ENCODE peak calls at places on chromosome 1, in five cellular contexts. L is psoas muscle, Z is cardiac muscle cell, O is neural progenitor cell, T is ovary. H is an unnamed sample. For H3K4me1 and H3K36me3, the result is how much of the 10 kb centered on the place peaks cover.

GRCh38 chr1:107942829-107943228 is 22.2 kb downstream of the VAV3 start:
- DNase-seq in L (no peak), Z (no peak), O (no peak), T (no peak), H (no peak)

GRCh38 chr1:34053660-34054059 is 111.4 kb downstream of the CSMD2 start:
- DNase-seq in L (no peak), Z (no peak), O (no peak), T (no peak), H (no peak)

GRCh38 chr1:205424881-205425635 is 3.2 kb upstream of the LEMD1 start:
- DNase-seq in L (no peak), Z (no peak), O (no peak), T (no peak), H (peak)

GRCh38 chr1:200260587-200261335 is 149.1 kb downstream of the ZNF281 start:
- DNase-seq in L (no peak), Z (no peak), O (no peak), T (no peak), H (no peak)

GRCh38 chr1:76395059-76395458 is 320.5 kb downstream of the ST6GALNAC3 start:
- DNase-seq in L (no peak), Z (no peak), O (no peak), T (no peak), H (no peak)

GRCh38 chr1:177820213-177820612 is 149.6 kb downstream of the SEC16B start:
- DNase-seq in L (no peak), Z (no peak), O (no peak), T (no peak), H (no peak)

GRCh38 chr1:61524206-61524605 is 200.7 kb downstream of the TM2D1 start:
- DNase-seq in L (no peak), Z (no peak), O (no peak), T (no peak), H (no peak)

GRCh38 chr1:227924838-227925574 is 22.7 kb downstream of the WNT9A start:
- DNase-seq in L (no peak), Z (no peak), O (no peak), T (no peak), H (no peak)

GRCh38 chr1:193019442-193020026 is 39.6 kb downstream of the UCHL5 start:
- DNase-seq in L (no peak), Z (peak), O (peak), T (no peak), H (no peak)

GRCh38 chr1:174836543-174836942 is 163.2 kb upstream of the CACYBP start:
- DNase-seq in L (no peak), Z (no peak), O (no peak), T (no peak), H (no peak)

GRCh38 chr1:240001177-240001740 is 90.4 kb upstream of the FMN2 start:
- DNase-seq in L (no peak), Z (no peak), O (no peak), T (no peak), H (no peak)

GRCh38 chr1:96842215-96842614 is 120.6 kb downstream of the PTBP2 start:
- DNase-seq in L (no peak), Z (no peak), O (no peak), T (no peak), H (no peak)

GRCh38 chr1:54645806-54646676 is 4.5 kb downstream of the MROH7 start:
- DNase-seq in L (no peak), Z (no peak), O (no peak), T (peak), H (no peak)

GRCh38 chr1:54816951-54817350 is 15.8 kb upstream of the TTC22 start:
- DNase-seq in L (no peak), Z (no peak), O (no peak), T (no peak), H (no peak)

GRCh38 chr1:2227341-2228156 is 570 bp upstream of the SKI start:
- DNase-seq in L (peak), Z (peak), O (peak), T (peak), H (peak)

GRCh38 chr1:188402986-188403385 is 1574.2 kb downstream of the PLA2G4A start:
- DNase-seq in L (no peak), Z (no peak), O (no peak), T (no peak), H (no peak)

DNA sequence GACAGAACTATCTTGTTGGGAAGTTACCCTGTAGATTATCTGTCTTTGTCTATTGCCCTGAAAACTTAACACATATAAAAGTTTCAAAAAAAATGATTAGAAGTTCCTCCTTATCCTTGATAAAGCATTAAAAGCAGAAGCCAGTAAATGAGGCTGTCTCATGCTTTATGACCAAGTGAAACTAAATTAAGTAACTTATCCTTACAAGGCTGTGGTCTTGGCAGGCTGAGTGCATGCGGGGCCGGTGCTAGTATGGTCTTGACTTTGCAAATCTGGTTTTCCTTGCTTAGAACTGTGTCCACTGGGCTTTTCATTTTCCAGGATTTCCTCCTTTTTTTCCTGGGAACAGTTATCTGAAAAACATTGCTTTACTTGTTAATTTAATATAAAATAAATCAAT is 43.1 kb downstream of the PCNX2 start:
- DNase-seq in L (no peak), Z (no peak), O (no peak), T (no peak), H (no peak)
- H3K4me1 ChIP-seq in L (under half), Z (under half), O (under half), T (under half), H (under half)

GRCh38 chr1:197017558-197018146 is 40.3 kb downstream of the CFHR5 start:
- DNase-seq in L (no peak), Z (no peak), O (no peak), T (no peak), H (no peak)

GRCh38 chr1:197011614-197012013 is 34.3 kb downstream of the CFHR5 start:
- DNase-seq in L (no peak), Z (no peak), O (no peak), T (no peak), H (no peak)

GRCh38 chr1:197008861-197009260 is 31.5 kb downstream of the CFHR5 start:
- DNase-seq in L (no peak), Z (no peak), O (no peak), T (no peak), H (no peak)

GRCh38 chr1:197016751-197017150 is 39.4 kb downstream of the CFHR5 start:
- DNase-seq in L (no peak), Z (no peak), O (no peak), T (no peak), H (no peak)

GRCh38 chr1:197013234-197013633 is 35.9 kb downstream of the CFHR5 start:
- DNase-seq in L (no peak), Z (no peak), O (no peak), T (no peak), H (no peak)
- H3K36me3 ChIP-seq in L (under half), Z (under half), O (under half), T (under half), H (under half)

DNA sequence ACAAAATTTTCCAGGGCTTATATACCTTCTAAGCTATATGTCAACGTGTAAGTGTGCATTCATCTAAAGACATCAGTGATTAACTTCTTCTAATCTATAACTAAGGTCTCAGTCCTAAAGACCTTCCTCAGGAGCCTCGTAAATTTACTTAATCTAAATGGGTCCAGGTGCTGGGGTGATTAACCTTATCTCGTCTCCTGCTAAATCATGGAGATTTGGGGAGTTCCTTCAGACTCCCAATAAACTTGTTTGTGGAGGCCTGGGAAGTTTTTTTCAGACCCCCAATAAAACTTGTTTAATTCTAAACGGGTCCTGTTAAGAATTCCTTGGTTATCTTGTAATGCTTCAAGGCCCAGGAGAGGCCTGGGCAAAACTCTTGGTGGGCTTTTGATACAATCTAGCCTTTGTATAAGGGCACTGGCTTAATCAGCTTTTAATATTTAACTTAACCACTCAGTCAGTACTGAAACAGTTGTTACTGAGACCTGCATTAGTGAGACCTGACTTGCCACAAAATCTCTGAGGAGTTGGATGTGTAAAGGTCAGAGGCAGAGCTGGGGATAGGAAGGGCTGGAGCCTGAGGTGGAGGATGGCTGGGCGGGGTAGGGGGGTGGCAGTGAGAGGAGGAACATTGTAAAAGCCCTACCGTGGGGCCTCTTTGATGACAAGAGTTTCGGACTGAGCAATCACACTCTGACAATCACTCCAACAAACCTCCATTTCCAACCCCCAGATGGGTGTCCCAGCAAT is 6.2 kb upstream of the HMGCS2 start:
- DNase-seq in L (no peak), Z (no peak), O (no peak), T (no peak), H (no peak)
- H3K27ac ChIP-seq in L (no peak), Z (no peak), O (peak), T (no peak), H (no peak)

GRCh38 chr1:225480825-225481434 is 53.1 kb upstream of the LBR start:
- DNase-seq in L (no peak), Z (peak), O (peak), T (no peak), H (no peak)
- H3K4me1 ChIP-seq in L (under half), Z (under half), O (under half), T (under half), H (under half)

DNA sequence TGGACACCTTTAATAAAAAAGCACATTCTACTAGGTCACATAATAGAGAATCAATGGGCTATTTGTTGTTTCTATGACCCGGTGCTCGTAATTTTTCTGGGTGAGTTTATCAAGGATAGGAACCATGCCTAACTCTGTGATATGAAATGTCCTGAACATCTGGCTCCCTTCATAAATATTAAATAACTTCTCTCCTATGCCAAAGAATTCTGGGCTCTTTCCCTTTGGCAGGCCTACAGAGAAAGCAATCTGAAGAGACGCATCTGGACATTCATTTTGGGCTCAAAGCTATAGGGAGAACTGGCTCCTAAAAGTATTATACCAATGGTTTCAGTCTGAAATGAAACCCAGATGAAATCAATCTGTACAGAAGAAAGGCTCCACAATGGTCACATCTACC is 38.8 kb upstream of the ANGPTL7 start:
- DNase-seq in L (no peak), Z (no peak), O (no peak), T (no peak), H (no peak)
- H3K36me3 ChIP-seq in L (under half), Z (under half), O (under half), T (under half), H (half or more)

GRCh38 chr1:184757406-184757805 is 2.7 kb upstream of the EDEM3 start:
- DNase-seq in L (no peak), Z (no peak), O (peak), T (no peak), H (no peak)

GRCh38 chr1:184754479-184755225 is at the start of gene EDEM3:
- DNase-seq in L (peak), Z (peak), O (peak), T (peak), H (peak)

GRCh38 chr1:184753093-184753492 is 1.6 kb downstream of the EDEM3 start:
- DNase-seq in L (no peak), Z (no peak), O (no peak), T (no peak), H (no peak)

GRCh38 chr1:184753608-184754478 is 815 bp downstream of the EDEM3 start:
- DNase-seq in L (peak), Z (peak), O (peak), T (no peak), H (peak)

DNA sequence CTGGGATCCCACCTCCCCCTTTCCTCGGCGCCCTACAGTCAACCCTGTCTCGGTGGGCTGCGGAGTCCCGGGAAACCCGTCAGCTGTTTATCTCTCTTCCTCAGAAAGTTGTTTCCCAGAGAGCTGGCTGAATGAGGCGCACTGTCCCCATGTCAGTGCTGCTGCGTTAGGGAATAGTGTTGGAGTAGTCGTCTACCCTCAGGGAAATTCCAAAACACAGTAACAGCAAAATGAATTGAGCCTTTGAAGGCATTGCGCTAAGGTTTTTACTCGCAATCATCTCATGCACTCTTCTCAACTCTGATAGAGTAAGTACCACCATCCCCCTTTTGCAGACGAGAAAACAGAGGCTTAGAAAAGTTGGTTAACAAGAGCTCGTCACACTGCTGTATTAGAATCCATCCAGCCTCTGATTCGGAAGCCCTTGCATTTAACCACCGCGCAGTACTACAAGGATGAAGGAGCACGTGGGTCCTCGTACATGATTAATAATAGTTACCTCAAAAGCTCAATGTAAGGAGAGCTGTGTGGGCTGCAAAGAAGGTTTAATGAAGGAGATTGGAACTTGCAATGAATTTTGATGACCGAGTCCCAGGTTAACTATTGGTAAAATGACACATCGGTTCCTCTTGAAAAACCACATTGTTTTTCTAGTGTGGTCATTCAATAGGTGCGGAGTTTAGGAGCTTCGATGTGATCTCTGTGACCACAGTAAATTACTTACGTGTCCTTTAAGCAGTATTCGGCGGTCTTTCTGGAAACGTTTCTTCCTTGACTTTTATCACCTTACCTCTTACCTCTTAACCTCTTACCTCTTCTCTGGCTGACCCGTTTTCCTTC is 788 bp upstream of the EDEM3 start:
- DNase-seq in L (no peak), Z (peak), O (peak), T (no peak), H (no peak)
- H3K27ac ChIP-seq in L (peak), Z (no peak), O (no peak), T (no peak), H (no peak)

GRCh38 chr1:214209260-214209808 is 71.6 kb upstream of the SMYD2 start:
- DNase-seq in L (no peak), Z (no peak), O (peak), T (no peak), H (no peak)

GRCh38 chr1:214213136-214213535 is 67.8 kb upstream of the SMYD2 start:
- DNase-seq in L (no peak), Z (no peak), O (no peak), T (no peak), H (no peak)

GRCh38 chr1:214205053-214205452 is 75.9 kb upstream of the SMYD2 start:
- DNase-seq in L (no peak), Z (no peak), O (peak), T (no peak), H (no peak)

DNA sequence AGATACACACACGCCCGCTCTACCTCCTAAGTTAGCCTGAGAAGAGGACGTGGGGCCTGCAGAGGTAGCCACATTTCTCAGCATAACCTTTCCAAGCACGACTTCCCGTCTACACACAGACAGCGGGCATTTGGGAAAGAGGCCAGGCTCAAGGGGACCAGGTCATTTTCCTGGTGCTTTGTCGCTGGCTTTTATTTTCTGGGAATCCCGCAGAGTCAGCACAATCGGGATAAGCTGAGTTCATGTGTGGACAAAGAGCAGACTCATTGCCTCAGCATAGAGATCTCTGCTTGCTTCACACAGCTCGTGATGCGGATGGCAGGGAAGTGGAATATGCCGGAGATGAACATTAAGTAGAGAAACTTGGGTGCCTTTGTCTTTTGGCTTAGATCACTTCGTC is 72.4 kb upstream of the SMYD2 start:
- DNase-seq in L (no peak), Z (no peak), O (peak), T (no peak), H (no peak)
- H3K4me1 ChIP-seq in L (under half), Z (under half), O (under half), T (under half), H (under half)